ENCODE peak calls at places on chromosomes 5 and 9, in six cellular contexts. One of them, this sample, is unnamed.

GRCh38 chr9:124574534-124574933 is 67.3 kb upstream of the NR5A1 start:
- DNase-seq in HepG2: no peak
- DNase-seq in A549: no peak
- DNase-seq in K562: no peak
- DNase-seq in endothelial cell of umbilical vein: no peak
- DNase-seq in GM12878: no peak
- DNase-seq in this sample: no peak

GRCh38 chr9:33170464-33171156 is 3.5 kb upstream of the B4GALT1 start:
- DNase-seq in HepG2: no peak
- DNase-seq in A549: no peak
- DNase-seq in K562: no peak
- DNase-seq in endothelial cell of umbilical vein: no peak
- DNase-seq in GM12878: no peak
- DNase-seq in this sample: peak

GRCh38 chr5:65854931-65855330 is 71.4 kb upstream of the ERBIN start:
- DNase-seq in HepG2: no peak
- DNase-seq in A549: no peak
- DNase-seq in K562: no peak
- DNase-seq in endothelial cell of umbilical vein: no peak
- DNase-seq in GM12878: no peak
- DNase-seq in this sample: no peak

GRCh38 chr5:138725153-138725884 is 27.9 kb upstream of the CTNNA1 start:
- DNase-seq in HepG2: peak
- DNase-seq in A549: no peak
- DNase-seq in K562: no peak
- DNase-seq in endothelial cell of umbilical vein: peak
- DNase-seq in GM12878: no peak
- DNase-seq in this sample: peak

GRCh38 chr5:176535101-176535654 is 2.0 kb downstream of the RNF44 start:
- DNase-seq in HepG2: no peak
- DNase-seq in A549: no peak
- DNase-seq in K562: no peak
- DNase-seq in endothelial cell of umbilical vein: peak
- DNase-seq in GM12878: peak
- DNase-seq in this sample: peak

GRCh38 chr5:127026166-127026565 is 4.2 kb downstream of the MARCHF3 start:
- DNase-seq in HepG2: no peak
- DNase-seq in A549: no peak
- DNase-seq in K562: no peak
- DNase-seq in endothelial cell of umbilical vein: no peak
- DNase-seq in GM12878: no peak
- DNase-seq in this sample: no peak

GRCh38 chr5:20241351-20241750 is 253.4 kb upstream of the CDH18 start:
- DNase-seq in HepG2: no peak
- DNase-seq in A549: no peak
- DNase-seq in K562: no peak
- DNase-seq in endothelial cell of umbilical vein: no peak
- DNase-seq in GM12878: no peak
- DNase-seq in this sample: no peak

GRCh38 chr5:140266471-140267200 is 36.3 kb downstream of the PFDN1 start:
- DNase-seq in HepG2: no peak
- DNase-seq in A549: no peak
- DNase-seq in K562: no peak
- DNase-seq in endothelial cell of umbilical vein: no peak
- DNase-seq in GM12878: no peak
- DNase-seq in this sample: no peak

GRCh38 chr9:127199001-127199791 is 65.4 kb upstream of the GARNL3 start:
- DNase-seq in HepG2: peak
- DNase-seq in A549: peak
- DNase-seq in K562: peak
- DNase-seq in endothelial cell of umbilical vein: peak
- DNase-seq in GM12878: peak
- DNase-seq in this sample: peak

GRCh38 chr5:36073595-36074216 is 7.0 kb upstream of the UGT3A2 start:
- DNase-seq in HepG2: peak
- DNase-seq in A549: no peak
- DNase-seq in K562: peak
- DNase-seq in endothelial cell of umbilical vein: no peak
- DNase-seq in GM12878: no peak
- DNase-seq in this sample: peak

GRCh38 chr5:98205691-98206461 is 567.6 kb upstream of the RGMB start:
- DNase-seq in HepG2: no peak
- DNase-seq in A549: no peak
- DNase-seq in K562: no peak
- DNase-seq in endothelial cell of umbilical vein: no peak
- DNase-seq in GM12878: no peak
- DNase-seq in this sample: no peak

GRCh38 chr5:78961743-78962142 is 23.4 kb downstream of the ARSB start:
- DNase-seq in HepG2: no peak
- DNase-seq in A549: no peak
- DNase-seq in K562: no peak
- DNase-seq in endothelial cell of umbilical vein: no peak
- DNase-seq in GM12878: no peak
- DNase-seq in this sample: no peak

GRCh38 chr5:1001406-1002270 is 7.0 kb upstream of the NKD2 start:
- DNase-seq in HepG2: no peak
- DNase-seq in A549: no peak
- DNase-seq in K562: no peak
- DNase-seq in endothelial cell of umbilical vein: no peak
- DNase-seq in GM12878: no peak
- DNase-seq in this sample: peak

GRCh38 chr9:95626885-95627558 is 110.3 kb upstream of the PTCH1 start:
- DNase-seq in HepG2: no peak
- DNase-seq in A549: no peak
- DNase-seq in K562: no peak
- DNase-seq in endothelial cell of umbilical vein: peak
- DNase-seq in GM12878: no peak
- DNase-seq in this sample: peak

GRCh38 chr5:135186662-135187522 is 152.9 kb upstream of the PITX1 start:
- DNase-seq in HepG2: no peak
- DNase-seq in A549: no peak
- DNase-seq in K562: peak
- DNase-seq in endothelial cell of umbilical vein: no peak
- DNase-seq in GM12878: no peak
- DNase-seq in this sample: no peak

GRCh38 chr5:150016537-150016936 is 16.0 kb downstream of the HMGXB3 start:
- DNase-seq in HepG2: no peak
- DNase-seq in A549: no peak
- DNase-seq in K562: no peak
- DNase-seq in endothelial cell of umbilical vein: no peak
- DNase-seq in GM12878: no peak
- DNase-seq in this sample: no peak

GRCh38 chr9:129328357-129329103 is 150.5 kb upstream of the IER5L start:
- DNase-seq in HepG2: no peak
- DNase-seq in A549: no peak
- DNase-seq in K562: no peak
- DNase-seq in endothelial cell of umbilical vein: no peak
- DNase-seq in GM12878: no peak
- DNase-seq in this sample: peak

GRCh38 chr9:36827593-36827992 is 206.5 kb downstream of the PAX5 start:
- DNase-seq in HepG2: no peak
- DNase-seq in A549: no peak
- DNase-seq in K562: no peak
- DNase-seq in endothelial cell of umbilical vein: no peak
- DNase-seq in GM12878: no peak
- DNase-seq in this sample: no peak

GRCh38 chr9:109907810-109908458 is 127.9 kb downstream of the PALM2AKAP2 start:
- DNase-seq in HepG2: peak
- DNase-seq in A549: no peak
- DNase-seq in K562: no peak
- DNase-seq in endothelial cell of umbilical vein: no peak
- DNase-seq in GM12878: no peak
- DNase-seq in this sample: no peak

GRCh38 chr5:5705010-5705409 is 282.5 kb downstream of the ICE1 start:
- DNase-seq in HepG2: no peak
- DNase-seq in A549: no peak
- DNase-seq in K562: no peak
- DNase-seq in endothelial cell of umbilical vein: no peak
- DNase-seq in GM12878: no peak
- DNase-seq in this sample: no peak

GRCh38 chr5:140664353-140665119 is at the start of gene WDR55:
- DNase-seq in HepG2: peak
- DNase-seq in A549: peak
- DNase-seq in K562: peak
- DNase-seq in endothelial cell of umbilical vein: peak
- DNase-seq in GM12878: peak
- DNase-seq in this sample: peak

GRCh38 chr9:111348821-111349271 is 18.8 kb upstream of the OR2K2 start:
- DNase-seq in HepG2: peak
- DNase-seq in A549: peak
- DNase-seq in K562: no peak
- DNase-seq in endothelial cell of umbilical vein: peak
- DNase-seq in GM12878: no peak
- DNase-seq in this sample: no peak

GRCh38 chr9:104302775-104303174 is 201.3 kb upstream of the OR13F1 start:
- DNase-seq in HepG2: no peak
- DNase-seq in A549: no peak
- DNase-seq in K562: no peak
- DNase-seq in endothelial cell of umbilical vein: no peak
- DNase-seq in GM12878: no peak
- DNase-seq in this sample: no peak

GRCh38 chr9:135561391-135562234 is at the start of gene PAEP:
- DNase-seq in HepG2: peak
- DNase-seq in A549: no peak
- DNase-seq in K562: peak
- DNase-seq in endothelial cell of umbilical vein: no peak
- DNase-seq in GM12878: no peak
- DNase-seq in this sample: no peak

GRCh38 chr9:81687521-81688261 is 1.7 kb downstream of the TLE1 start:
- DNase-seq in HepG2: peak
- DNase-seq in A549: peak
- DNase-seq in K562: no peak
- DNase-seq in endothelial cell of umbilical vein: peak
- DNase-seq in GM12878: no peak
- DNase-seq in this sample: peak

GRCh38 chr5:43556857-43557593 is at the start of gene PAIP1:
- DNase-seq in HepG2: peak
- DNase-seq in A549: peak
- DNase-seq in K562: peak
- DNase-seq in endothelial cell of umbilical vein: peak
- DNase-seq in GM12878: peak
- DNase-seq in this sample: peak
- TF ChIP-seq POLR2A in HepG2: peak
- TF ChIP-seq POLR2A in A549: peak
- TF ChIP-seq POLR2A in K562: peak
- TF ChIP-seq POLR2A in endothelial cell of umbilical vein: no peak
- TF ChIP-seq POLR2A in GM12878: peak
- TF ChIP-seq POLR2A in this sample: peak

DNA sequence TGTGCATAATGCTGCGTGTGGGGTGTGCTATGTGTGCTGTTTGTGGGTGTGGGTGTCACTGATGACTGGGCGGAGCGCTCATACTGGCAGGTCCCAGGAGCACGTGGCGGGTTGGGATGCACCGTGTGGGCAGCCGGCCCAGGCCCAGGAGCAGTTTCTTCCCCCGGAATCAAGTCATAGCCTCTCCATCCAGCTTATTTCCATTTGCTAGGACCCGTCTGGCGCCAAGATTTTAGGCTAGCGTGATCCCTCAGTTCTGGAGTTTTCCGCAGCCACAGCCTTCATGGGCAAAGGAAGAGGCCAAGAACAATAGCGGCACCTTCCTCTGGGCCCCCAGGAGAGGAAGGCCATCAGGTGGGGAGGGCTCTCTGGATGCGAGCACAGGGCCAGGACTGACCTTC is 43.3 kb upstream of the NEURL1B start:
- DNase-seq in HepG2: no peak
- DNase-seq in A549: no peak
- DNase-seq in K562: no peak
- DNase-seq in endothelial cell of umbilical vein: no peak
- DNase-seq in GM12878: no peak
- DNase-seq in this sample: no peak
- TF ChIP-seq MYC in HepG2: no peak
- TF ChIP-seq MYC in A549: no peak
- TF ChIP-seq MYC in K562: no peak
- TF ChIP-seq MYC in endothelial cell of umbilical vein: no peak
- TF ChIP-seq MYC in GM12878: no peak
- TF ChIP-seq MYC in this sample: no peak

GRCh38 chr5:132884548-132884947 is 11.1 kb downstream of the LEAP2 start:
- DNase-seq in HepG2: no peak
- DNase-seq in A549: no peak
- DNase-seq in K562: no peak
- DNase-seq in endothelial cell of umbilical vein: no peak
- DNase-seq in GM12878: no peak
- DNase-seq in this sample: no peak
- TF ChIP-seq POLR2A in HepG2: no peak
- TF ChIP-seq POLR2A in A549: no peak
- TF ChIP-seq POLR2A in K562: no peak
- TF ChIP-seq POLR2A in endothelial cell of umbilical vein: no peak
- TF ChIP-seq POLR2A in GM12878: no peak
- TF ChIP-seq POLR2A in this sample: no peak

GRCh38 chr9:114077162-114077837 is 800 bp downstream of the AMBP start:
- DNase-seq in HepG2: no peak
- DNase-seq in A549: no peak
- DNase-seq in K562: no peak
- DNase-seq in endothelial cell of umbilical vein: no peak
- DNase-seq in GM12878: no peak
- DNase-seq in this sample: no peak

GRCh38 chr9:114078781-114079156 is 669 bp upstream of the AMBP start:
- DNase-seq in HepG2: no peak
- DNase-seq in A549: no peak
- DNase-seq in K562: no peak
- DNase-seq in endothelial cell of umbilical vein: no peak
- DNase-seq in GM12878: no peak
- DNase-seq in this sample: no peak

GRCh38 chr9:114080195-114080772 is 2.2 kb upstream of the AMBP start:
- DNase-seq in HepG2: no peak
- DNase-seq in A549: no peak
- DNase-seq in K562: no peak
- DNase-seq in endothelial cell of umbilical vein: no peak
- DNase-seq in GM12878: no peak
- DNase-seq in this sample: no peak

GRCh38 chr9:114076237-114077161 is 1.6 kb downstream of the AMBP start:
- DNase-seq in HepG2: peak
- DNase-seq in A549: no peak
- DNase-seq in K562: no peak
- DNase-seq in endothelial cell of umbilical vein: no peak
- DNase-seq in GM12878: no peak
- DNase-seq in this sample: no peak

GRCh38 chr9:114078021-114078780 is at the start of gene AMBP:
- DNase-seq in HepG2: peak
- DNase-seq in A549: no peak
- DNase-seq in K562: peak
- DNase-seq in endothelial cell of umbilical vein: no peak
- DNase-seq in GM12878: no peak
- DNase-seq in this sample: peak
- TF ChIP-seq MYC in HepG2: peak
- TF ChIP-seq MYC in A549: no peak
- TF ChIP-seq MYC in K562: no peak
- TF ChIP-seq MYC in endothelial cell of umbilical vein: no peak
- TF ChIP-seq MYC in GM12878: no peak
- TF ChIP-seq MYC in this sample: no peak

GRCh38 chr5:131245948-131246347 is 17.9 kb upstream of the CDC42SE2 start:
- DNase-seq in HepG2: no peak
- DNase-seq in A549: no peak
- DNase-seq in K562: no peak
- DNase-seq in endothelial cell of umbilical vein: no peak
- DNase-seq in GM12878: no peak
- DNase-seq in this sample: no peak

GRCh38 chr5:131246515-131246914 is 17.3 kb upstream of the CDC42SE2 start:
- DNase-seq in HepG2: no peak
- DNase-seq in A549: no peak
- DNase-seq in K562: no peak
- DNase-seq in endothelial cell of umbilical vein: no peak
- DNase-seq in GM12878: no peak
- DNase-seq in this sample: no peak

GRCh38 chr5:131245312-131245711 is 18.5 kb upstream of the CDC42SE2 start:
- DNase-seq in HepG2: no peak
- DNase-seq in A549: no peak
- DNase-seq in K562: no peak
- DNase-seq in endothelial cell of umbilical vein: no peak
- DNase-seq in GM12878: no peak
- DNase-seq in this sample: no peak

GRCh38 chr5:131242728-131243255 is 21.1 kb upstream of the CDC42SE2 start:
- DNase-seq in HepG2: no peak
- DNase-seq in A549: no peak
- DNase-seq in K562: no peak
- DNase-seq in endothelial cell of umbilical vein: peak
- DNase-seq in GM12878: no peak
- DNase-seq in this sample: peak
- TF ChIP-seq POLR2A in HepG2: no peak
- TF ChIP-seq POLR2A in A549: no peak
- TF ChIP-seq POLR2A in K562: no peak
- TF ChIP-seq POLR2A in endothelial cell of umbilical vein: no peak
- TF ChIP-seq POLR2A in GM12878: no peak
- TF ChIP-seq POLR2A in this sample: no peak

This sample was measured in NB4.